ENCODE peak calls at places on chromosomes 16 and 17, in eight cellular contexts. Y, W, T, Z, H, V, D and S are unnamed samples.
A peak's percentile ranks its signal among the peaks of the same experiment; 100 is the strongest.

GRCh38 chr17:57578608-57578990 is 166.5 kb downstream of the CCDC182 start:
- DNase-seq in T (no peak), Z (no peak), H (peak; percentile 10), V (no peak), Y (no peak), D (no peak), W (no peak), S (no peak)

GRCh38 chr17:53472586-53472985 is 350.1 kb upstream of the KIF2B start:
- DNase-seq in D (no peak), T (no peak), W (no peak), V (no peak), Z (no peak), H (no peak), Y (no peak), S (no peak)

GRCh38 chr17:42818379-42818778 is 5.7 kb downstream of the BECN1 start:
- DNase-seq in W (no peak), T (no peak), H (no peak), V (no peak), Y (no peak), Z (no peak), D (no peak), S (no peak)

GRCh38 chr17:72164340-72164739 is 43.5 kb downstream of the SOX9 start:
- DNase-seq in W (no peak), D (no peak), H (no peak), Z (no peak), T (no peak), Y (no peak), V (no peak), S (no peak)

GRCh38 chr16:70738083-70738977 is 52.5 kb upstream of the MTSS2 start:
- DNase-seq in T (no peak), Z (peak; percentile 61), D (no peak), H (peak; percentile 59), W (no peak), V (no peak), Y (no peak), S (peak; percentile 74)

GRCh38 chr16:83901101-83901500 is 2.2 kb downstream of the MLYCD start:
- DNase-seq in H (no peak), V (no peak), Z (no peak), D (no peak), W (no peak), Y (no peak), T (no peak), S (no peak)

GRCh38 chr16:48836641-48837040 is 226.7 kb upstream of the N4BP1 start:
- DNase-seq in V (no peak), Z (no peak), T (no peak), Y (no peak), W (no peak), D (no peak), H (no peak), S (no peak)

GRCh38 chr17:40980594-40980993 is 3.5 kb downstream of the KRT40 start:
- DNase-seq in D (no peak), Y (no peak), Z (peak; percentile 13), H (no peak), T (no peak), W (no peak), V (no peak), S (no peak)

GRCh38 chr17:19299214-19299747 is 62.1 kb downstream of the EPN2 start:
- DNase-seq in Z (no peak), V (no peak), W (no peak), H (no peak), T (no peak), Y (no peak), D (no peak), S (no peak)

GRCh38 chr17:14307560-14308024 is 6.7 kb downstream of the HS3ST3B1 start:
- DNase-seq in H (no peak), W (no peak), D (no peak), T (no peak), V (no peak), Y (no peak), Z (no peak), S (peak; percentile 52)

GRCh38 chr16:11497851-11498289 is 88.8 kb downstream of the LITAF start:
- DNase-seq in Y (no peak), D (no peak), H (no peak), V (no peak), T (no peak), Z (peak; percentile 54), W (no peak), S (peak; percentile 26)

GRCh38 chr17:82390860-82391435 is 19.4 kb downstream of the UTS2R start:
- DNase-seq in W (no peak), D (no peak), Z (peak; percentile 5), H (no peak), Y (no peak), T (no peak), V (no peak), S (no peak)

GRCh38 chr16:71781741-71782140 is 26.9 kb downstream of the AP1G1 start:
- DNase-seq in H (no peak), T (no peak), D (no peak), Y (no peak), Z (no peak), W (no peak), V (no peak), S (no peak)

GRCh38 chr17:2808367-2809335 is 12.4 kb downstream of the RAP1GAP2 start:
- DNase-seq in T (no peak), W (no peak), V (no peak), D (no peak), Y (no peak), Z (no peak), H (no peak), S (no peak)